ENCODE peak calls at places on chromosomes 4 and X, in eight cellular contexts. One of them, this sample, is unnamed.

GRCh38 chr4:85477538-85477937 is 2.6 kb downstream of the ARHGAP24 start:
- DNase-seq in psoas muscle: no peak
- DNase-seq in fibroblast of lung: no peak
- DNase-seq in vagina: no peak
- DNase-seq in lung: no peak
- DNase-seq in fibroblast of mammary gland: peak
- DNase-seq in brain microvascular endothelial cell: no peak
- DNase-seq in heart right ventricle: no peak
- DNase-seq in this sample: no peak

GRCh38 chr4:11631416-11631815 is 202.7 kb upstream of the HS3ST1 start:
- DNase-seq in psoas muscle: no peak
- DNase-seq in fibroblast of lung: no peak
- DNase-seq in vagina: no peak
- DNase-seq in lung: no peak
- DNase-seq in fibroblast of mammary gland: no peak
- DNase-seq in brain microvascular endothelial cell: no peak
- DNase-seq in heart right ventricle: no peak
- DNase-seq in this sample: no peak

GRCh38 chr4:55184600-55185523 is 59.5 kb upstream of the KDR start:
- DNase-seq in psoas muscle: peak
- DNase-seq in fibroblast of lung: peak
- DNase-seq in vagina: no peak
- DNase-seq in lung: peak
- DNase-seq in fibroblast of mammary gland: peak
- DNase-seq in brain microvascular endothelial cell: peak
- DNase-seq in heart right ventricle: no peak
- DNase-seq in this sample: no peak

GRCh38 chr4:117773067-117773946 is 261.0 kb upstream of the NDST3 start:
- DNase-seq in psoas muscle: no peak
- DNase-seq in fibroblast of lung: no peak
- DNase-seq in vagina: no peak
- DNase-seq in lung: no peak
- DNase-seq in fibroblast of mammary gland: no peak
- DNase-seq in brain microvascular endothelial cell: no peak
- DNase-seq in heart right ventricle: no peak
- DNase-seq in this sample: no peak

GRCh38 chr4:96009720-96010119 is 169.8 kb downstream of the PDHA2 start:
- DNase-seq in psoas muscle: no peak
- DNase-seq in fibroblast of lung: peak
- DNase-seq in vagina: no peak
- DNase-seq in lung: no peak
- DNase-seq in fibroblast of mammary gland: peak
- DNase-seq in brain microvascular endothelial cell: no peak
- DNase-seq in heart right ventricle: no peak
- DNase-seq in this sample: no peak

GRCh38 chr4:112706840-112707207 is 69.9 kb downstream of the LARP7 start:
- DNase-seq in psoas muscle: no peak
- DNase-seq in fibroblast of lung: no peak
- DNase-seq in vagina: no peak
- DNase-seq in lung: no peak
- DNase-seq in fibroblast of mammary gland: no peak
- DNase-seq in brain microvascular endothelial cell: no peak
- DNase-seq in heart right ventricle: no peak
- DNase-seq in this sample: no peak

GRCh38 chrX:10884246-10884645 is 226.9 kb upstream of the HCCS start:
- DNase-seq in psoas muscle: no peak
- DNase-seq in fibroblast of lung: peak
- DNase-seq in vagina: no peak
- DNase-seq in lung: no peak
- DNase-seq in fibroblast of mammary gland: peak
- DNase-seq in brain microvascular endothelial cell: peak
- DNase-seq in heart right ventricle: no peak
- DNase-seq in this sample: no peak

GRCh38 chr4:89486042-89486441 is 178.4 kb upstream of the GPRIN3 start:
- DNase-seq in psoas muscle: no peak
- DNase-seq in fibroblast of lung: peak
- DNase-seq in vagina: no peak
- DNase-seq in lung: no peak
- DNase-seq in fibroblast of mammary gland: peak
- DNase-seq in brain microvascular endothelial cell: no peak
- DNase-seq in heart right ventricle: no peak
- DNase-seq in this sample: no peak

GRCh38 chrX:65866146-65866545 is 173.7 kb downstream of the VSIG4 start:
- DNase-seq in psoas muscle: no peak
- DNase-seq in fibroblast of lung: no peak
- DNase-seq in vagina: no peak
- DNase-seq in lung: no peak
- DNase-seq in fibroblast of mammary gland: no peak
- DNase-seq in brain microvascular endothelial cell: no peak
- DNase-seq in heart right ventricle: no peak
- DNase-seq in this sample: no peak

GRCh38 chr4:4680758-4681157 is 138.9 kb upstream of the STX18 start:
- DNase-seq in psoas muscle: no peak
- DNase-seq in fibroblast of lung: no peak
- DNase-seq in vagina: no peak
- DNase-seq in lung: no peak
- DNase-seq in fibroblast of mammary gland: no peak
- DNase-seq in brain microvascular endothelial cell: no peak
- DNase-seq in heart right ventricle: no peak
- DNase-seq in this sample: no peak

GRCh38 chrX:134604701-134605271 is 53.5 kb downstream of the PLAC1 start:
- DNase-seq in psoas muscle: no peak
- DNase-seq in fibroblast of lung: peak
- DNase-seq in vagina: no peak
- DNase-seq in lung: peak
- DNase-seq in fibroblast of mammary gland: peak
- DNase-seq in brain microvascular endothelial cell: no peak
- DNase-seq in heart right ventricle: no peak
- DNase-seq in this sample: no peak

GRCh38 chrX:109987884-109988283 is 15.0 kb upstream of the TMEM164 start:
- DNase-seq in psoas muscle: no peak
- DNase-seq in fibroblast of lung: no peak
- DNase-seq in vagina: no peak
- DNase-seq in lung: no peak
- DNase-seq in fibroblast of mammary gland: peak
- DNase-seq in brain microvascular endothelial cell: peak
- DNase-seq in heart right ventricle: no peak
- DNase-seq in this sample: no peak

GRCh38 chr4:11149612-11150259 is 279.0 kb downstream of the HS3ST1 start:
- DNase-seq in psoas muscle: no peak
- DNase-seq in fibroblast of lung: no peak
- DNase-seq in vagina: no peak
- DNase-seq in lung: no peak
- DNase-seq in fibroblast of mammary gland: no peak
- DNase-seq in brain microvascular endothelial cell: no peak
- DNase-seq in heart right ventricle: no peak
- DNase-seq in this sample: no peak

GRCh38 chr4:11791808-11792207 is 363.1 kb upstream of the HS3ST1 start:
- DNase-seq in psoas muscle: no peak
- DNase-seq in fibroblast of lung: no peak
- DNase-seq in vagina: no peak
- DNase-seq in lung: no peak
- DNase-seq in fibroblast of mammary gland: no peak
- DNase-seq in brain microvascular endothelial cell: no peak
- DNase-seq in heart right ventricle: no peak
- DNase-seq in this sample: no peak

GRCh38 chr4:38686682-38687081 is 22.7 kb downstream of the KLF3 start:
- DNase-seq in psoas muscle: no peak
- DNase-seq in fibroblast of lung: no peak
- DNase-seq in vagina: no peak
- DNase-seq in lung: no peak
- DNase-seq in fibroblast of mammary gland: no peak
- DNase-seq in brain microvascular endothelial cell: no peak
- DNase-seq in heart right ventricle: no peak
- DNase-seq in this sample: no peak

GRCh38 chr4:94623507-94623906 is 134.2 kb upstream of the BMPR1B start:
- DNase-seq in psoas muscle: no peak
- DNase-seq in fibroblast of lung: no peak
- DNase-seq in vagina: no peak
- DNase-seq in lung: no peak
- DNase-seq in fibroblast of mammary gland: peak
- DNase-seq in brain microvascular endothelial cell: no peak
- DNase-seq in heart right ventricle: no peak
- DNase-seq in this sample: no peak

GRCh38 chr4:21304061-21304541 is 603.8 kb downstream of the PACRGL start:
- DNase-seq in psoas muscle: no peak
- DNase-seq in fibroblast of lung: no peak
- DNase-seq in vagina: no peak
- DNase-seq in lung: no peak
- DNase-seq in fibroblast of mammary gland: no peak
- DNase-seq in brain microvascular endothelial cell: no peak
- DNase-seq in heart right ventricle: no peak
- DNase-seq in this sample: no peak

GRCh38 chr4:140943486-140943885 is 187.3 kb upstream of the TBC1D9 start:
- DNase-seq in psoas muscle: no peak
- DNase-seq in fibroblast of lung: no peak
- DNase-seq in vagina: no peak
- DNase-seq in lung: no peak
- DNase-seq in fibroblast of mammary gland: peak
- DNase-seq in brain microvascular endothelial cell: peak
- DNase-seq in heart right ventricle: no peak
- DNase-seq in this sample: no peak

GRCh38 chr4:140944539-140944938 is 188.4 kb upstream of the TBC1D9 start:
- DNase-seq in psoas muscle: no peak
- DNase-seq in fibroblast of lung: peak
- DNase-seq in vagina: no peak
- DNase-seq in lung: no peak
- DNase-seq in fibroblast of mammary gland: peak
- DNase-seq in brain microvascular endothelial cell: peak
- DNase-seq in heart right ventricle: no peak
- DNase-seq in this sample: no peak

GRCh38 chr4:140947507-140947906 is 185.8 kb downstream of the RNF150 start:
- DNase-seq in psoas muscle: peak
- DNase-seq in fibroblast of lung: no peak
- DNase-seq in vagina: no peak
- DNase-seq in lung: no peak
- DNase-seq in fibroblast of mammary gland: peak
- DNase-seq in brain microvascular endothelial cell: peak
- DNase-seq in heart right ventricle: no peak
- DNase-seq in this sample: no peak

GRCh38 chr4:140940589-140940988 is 184.4 kb upstream of the TBC1D9 start:
- DNase-seq in psoas muscle: no peak
- DNase-seq in fibroblast of lung: no peak
- DNase-seq in vagina: no peak
- DNase-seq in lung: no peak
- DNase-seq in fibroblast of mammary gland: no peak
- DNase-seq in brain microvascular endothelial cell: no peak
- DNase-seq in heart right ventricle: no peak
- DNase-seq in this sample: no peak

GRCh38 chr4:140943887-140944515 is 187.8 kb upstream of the TBC1D9 start:
- DNase-seq in psoas muscle: no peak
- DNase-seq in fibroblast of lung: peak
- DNase-seq in vagina: no peak
- DNase-seq in lung: no peak
- DNase-seq in fibroblast of mammary gland: peak
- DNase-seq in brain microvascular endothelial cell: peak
- DNase-seq in heart right ventricle: no peak
- DNase-seq in this sample: no peak
- H3K4me3 ChIP-seq in psoas muscle: no peak
- H3K4me3 ChIP-seq in fibroblast of lung: no peak
- H3K4me3 ChIP-seq in vagina: no peak
- H3K4me3 ChIP-seq in lung: no peak
- H3K4me3 ChIP-seq in fibroblast of mammary gland: no peak
- H3K4me3 ChIP-seq in brain microvascular endothelial cell: no peak
- H3K4me3 ChIP-seq in heart right ventricle: no peak
- H3K4me3 ChIP-seq in this sample: no peak

GRCh38 chr4:33091961-33092360 is 2371.8 kb downstream of the PCDH7 start:
- DNase-seq in psoas muscle: no peak
- DNase-seq in fibroblast of lung: peak
- DNase-seq in vagina: no peak
- DNase-seq in lung: no peak
- DNase-seq in fibroblast of mammary gland: peak
- DNase-seq in brain microvascular endothelial cell: no peak
- DNase-seq in heart right ventricle: no peak
- DNase-seq in this sample: no peak
- TF ChIP-seq CTCF in psoas muscle: no peak
- TF ChIP-seq CTCF in fibroblast of lung: no peak
- TF ChIP-seq CTCF in vagina: no peak
- TF ChIP-seq CTCF in lung: no peak
- TF ChIP-seq CTCF in fibroblast of mammary gland: no peak
- TF ChIP-seq CTCF in brain microvascular endothelial cell: no peak
- TF ChIP-seq CTCF in heart right ventricle: no peak
- TF ChIP-seq CTCF in this sample: no peak

DNA sequence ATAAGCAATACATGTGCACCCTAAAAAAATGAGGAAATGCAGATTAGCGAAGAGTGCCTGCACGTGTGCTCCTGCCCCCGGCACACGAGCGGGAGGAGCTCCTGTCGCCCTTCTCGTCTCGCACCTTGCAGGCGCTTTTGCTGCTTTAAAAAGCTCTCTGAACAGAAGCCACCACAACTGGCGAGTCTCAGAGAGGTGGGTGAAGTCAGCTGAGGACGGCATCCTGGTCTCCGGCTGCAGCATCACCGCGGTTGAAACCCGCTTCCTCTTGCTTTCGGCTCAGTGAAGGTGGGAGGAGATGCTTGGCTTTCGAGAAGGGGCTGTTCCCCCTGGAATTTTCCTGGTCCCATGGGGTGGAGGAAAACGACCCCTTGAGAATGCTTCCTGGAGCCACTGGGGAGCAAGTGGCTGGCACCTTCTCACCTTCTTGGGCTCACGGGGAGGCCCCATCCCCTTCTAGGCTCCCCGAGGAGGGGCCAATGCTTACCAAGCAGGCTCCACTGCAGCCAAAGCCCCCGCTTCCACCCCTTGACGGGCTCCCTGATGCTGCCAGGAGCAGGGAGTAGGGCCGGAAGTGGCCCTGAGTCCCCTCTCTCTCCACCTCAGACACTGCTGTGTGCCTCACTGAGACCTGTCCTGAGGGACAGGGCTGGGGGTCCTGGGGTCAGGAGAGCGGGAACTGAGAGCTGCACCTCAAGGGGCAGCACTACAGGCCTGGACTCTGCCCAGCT is 29.2 kb upstream of the MXD4 start:
- DNase-seq in psoas muscle: peak
- DNase-seq in fibroblast of lung: no peak
- DNase-seq in vagina: no peak
- DNase-seq in lung: no peak
- DNase-seq in fibroblast of mammary gland: no peak
- DNase-seq in brain microvascular endothelial cell: no peak
- DNase-seq in heart right ventricle: no peak
- DNase-seq in this sample: no peak
- H3K4me3 ChIP-seq in psoas muscle: no peak
- H3K4me3 ChIP-seq in fibroblast of lung: no peak
- H3K4me3 ChIP-seq in vagina: no peak
- H3K4me3 ChIP-seq in lung: no peak
- H3K4me3 ChIP-seq in fibroblast of mammary gland: no peak
- H3K4me3 ChIP-seq in brain microvascular endothelial cell: no peak
- H3K4me3 ChIP-seq in heart right ventricle: no peak
- H3K4me3 ChIP-seq in this sample: no peak

DNA sequence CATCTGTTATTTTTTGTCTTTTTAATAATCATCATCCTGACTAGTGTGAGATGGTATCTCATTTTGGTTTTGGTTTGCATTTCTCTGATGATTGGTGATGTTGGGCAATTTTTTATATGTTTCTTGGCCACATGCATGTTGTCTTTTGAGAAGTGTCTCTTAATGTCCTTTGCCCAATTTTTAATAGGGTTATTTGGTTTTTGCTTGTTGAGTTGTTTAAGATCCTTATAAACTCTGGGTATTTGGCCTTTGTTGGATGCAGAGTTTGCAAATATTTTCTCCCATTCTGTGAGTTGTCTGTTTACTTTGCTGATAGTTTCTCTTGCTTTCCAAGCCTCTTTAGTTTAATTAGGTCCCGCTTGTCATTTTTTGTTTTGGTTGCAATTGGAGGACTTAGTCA is 152.1 kb upstream of the MED14 start:
- DNase-seq in psoas muscle: no peak
- DNase-seq in fibroblast of lung: no peak
- DNase-seq in vagina: no peak
- DNase-seq in lung: no peak
- DNase-seq in fibroblast of mammary gland: no peak
- DNase-seq in brain microvascular endothelial cell: no peak
- DNase-seq in heart right ventricle: no peak
- DNase-seq in this sample: no peak
- TF ChIP-seq CTCF in psoas muscle: no peak
- TF ChIP-seq CTCF in fibroblast of lung: no peak
- TF ChIP-seq CTCF in vagina: no peak
- TF ChIP-seq CTCF in lung: no peak
- TF ChIP-seq CTCF in fibroblast of mammary gland: no peak
- TF ChIP-seq CTCF in brain microvascular endothelial cell: no peak
- TF ChIP-seq CTCF in heart right ventricle: no peak
- TF ChIP-seq CTCF in this sample: no peak